ENCODE peak calls at places on chromosomes 5 and 9, in four cellular contexts. W is adipocyte, I is COR-L47, D is anterior cingulate cortex. S is an unnamed sample.

GRCh38 chr5:141192110-141192725 is at the start of gene PCDHB10:
- DNase-seq in W (peak; percentile 37), I (peak; percentile 53), D (no peak), S (no peak)

GRCh38 chr9:272251-273213 is 57.9 kb downstream of the DOCK8 start:
- DNase-seq in W (no peak), I (no peak), D (no peak), S (no peak)

GRCh38 chr5:60259730-60260129 is 366.2 kb upstream of the PDE4D start:
- DNase-seq in W (no peak), I (no peak), D (no peak), S (no peak)

GRCh38 chr9:115590016-115590415 is 472.1 kb upstream of the TNC start:
- DNase-seq in W (peak; percentile 76), I (no peak), D (no peak), S (peak; percentile 86)

GRCh38 chr5:4243865-4244264 is 648.2 kb downstream of the IRX1 start:
- DNase-seq in W (no peak), I (no peak), D (no peak), S (no peak)

GRCh38 chr5:109298794-109299193 is 111.0 kb downstream of the PJA2 start:
- DNase-seq in W (no peak), I (no peak), D (no peak), S (no peak)

GRCh38 chr5:1479581-1480188 is 34.4 kb upstream of the SLC6A3 start:
- DNase-seq in W (peak; percentile 47), I (no peak), D (no peak), S (no peak)

GRCh38 chr9:128152133-128152780 is 3.0 kb downstream of the LCN2 start:
- DNase-seq in W (no peak), I (no peak), D (no peak), S (no peak)

GRCh38 chr9:32603914-32604852 is 31.2 kb upstream of the NDUFB6 start:
- DNase-seq in W (no peak), I (no peak), D (no peak), S (no peak)

GRCh38 chr9:77999231-77999631 is 32.4 kb downstream of the GNAQ start:
- DNase-seq in W (peak; percentile 45), I (no peak), D (no peak), S (no peak)

GRCh38 chr9:136075134-136075841 is 19.8 kb downstream of the NACC2 start:
- DNase-seq in W (no peak), I (no peak), D (no peak), S (no peak)

GRCh38 chr9:93676310-93677054 is 100.1 kb downstream of the PHF2 start:
- DNase-seq in W (no peak), I (no peak), D (no peak), S (no peak)

GRCh38 chr5:909994-910768 is 17.5 kb downstream of the TRIP13 start:
- DNase-seq in W (no peak), I (no peak), D (no peak), S (no peak)

GRCh38 chr5:6732634-6733410 is 19.6 kb downstream of the TENT4A start:
- DNase-seq in W (peak; percentile 69), I (no peak), D (peak; percentile 24), S (peak; percentile 32)

GRCh38 chr5:133048993-133049725 is 2.7 kb upstream of the HSPA4 start:
- DNase-seq in W (peak; percentile 66), I (no peak), D (no peak), S (no peak)

GRCh38 chr5:66529182-66529581 is 67.0 kb upstream of the MAST4 start:
- DNase-seq in W (no peak), I (no peak), D (no peak), S (no peak)

GRCh38 chr5:178471666-178472065 is 118.5 kb downstream of the COL23A1 start:
- DNase-seq in W (no peak), I (no peak), D (no peak), S (no peak)

GRCh38 chr5:159891371-159891770 is 24.9 kb upstream of the ADRA1B start:
- DNase-seq in W (no peak), I (no peak), D (no peak), S (no peak)

GRCh38 chr5:109936091-109936490 is 246.4 kb downstream of the MAN2A1 start:
- DNase-seq in W (no peak), I (no peak), D (no peak), S (no peak)

GRCh38 chr9:126471084-126471611 is 142.6 kb upstream of the LMX1B start:
- DNase-seq in W (peak; percentile 76), I (no peak), D (peak; percentile 25), S (no peak)

GRCh38 chr5:76852716-76853115 is 2.9 kb downstream of the S100Z start:
- DNase-seq in W (no peak), I (no peak), D (no peak), S (no peak)

S was measured in non-pigmented ciliary epithelial cell.